ENCODE peak calls at places on chromosome 10, in six cellular contexts. J is SK-N-SH, S is astrocyte, R is hepatocyte, P is PC-3, X is A549. H is an unnamed sample.
A peak's percentile ranks its signal among the peaks of the same experiment; 100 is the strongest.

GRCh38 chr10:7272008-7272407 is 138.8 kb downstream of the SFMBT2 start:
- DNase-seq in J (no peak), S (no peak), R (no peak), P (no peak), X (no peak), H (no peak)

GRCh38 chr10:30215131-30215530 is 133.9 kb downstream of the MTPAP start:
- DNase-seq in J (no peak), S (peak; percentile 14), R (no peak), P (no peak), X (no peak), H (no peak)

GRCh38 chr10:46556515-46557318 is at the start of gene GPRIN2:
- DNase-seq in J (peak; percentile 82), S (no peak), R (peak; percentile 76), P (peak; percentile 31), X (no peak), H (peak; percentile 59)

GRCh38 chr10:125770844-125771243 is 4.8 kb downstream of the MMP21 start:
- DNase-seq in J (no peak), S (no peak), R (no peak), P (no peak), X (no peak), H (no peak)

GRCh38 chr10:45581497-45582385 is 90.8 kb downstream of the ZFAND4 start:
- DNase-seq in J (no peak), S (peak; percentile 10), R (no peak), P (peak; percentile 18), X (no peak), H (no peak)

GRCh38 chr10:80407836-80408197 is 534 bp upstream of the PRXL2A start:
- DNase-seq in J (peak; percentile 65), S (peak; percentile 33), R (peak; percentile 68), P (no peak), X (peak; percentile 69), H (peak; percentile 47)

GRCh38 chr10:132520147-132520811 is 17.3 kb upstream of the INPP5A start:
- DNase-seq in J (no peak), S (peak; percentile 73), R (peak; percentile 74), P (no peak), X (no peak), H (no peak)

GRCh38 chr10:6716521-6716920 is 136.4 kb upstream of the PRKCQ start:
- DNase-seq in J (no peak), S (peak; percentile 27), R (no peak), P (no peak), X (no peak), H (no peak)

GRCh38 chr10:84191106-84191505 is 3.2 kb upstream of the CDHR1 start:
- DNase-seq in J (no peak), S (no peak), R (no peak), P (no peak), X (no peak), H (no peak)

GRCh38 chr10:94010116-94010515 is 16.4 kb downstream of the PLCE1 start:
- DNase-seq in J (no peak), S (no peak), R (no peak), P (no peak), X (no peak), H (no peak)

GRCh38 chr10:77939561-77940001 is 13.0 kb upstream of the DLG5 start:
- DNase-seq in J (no peak), S (peak; percentile 44), R (peak; percentile 58), P (no peak), X (no peak), H (peak; percentile 71)

GRCh38 chr10:22899307-22899706 is 28.5 kb upstream of the ARMC3 start:
- DNase-seq in J (no peak), S (peak; percentile 1), R (no peak), P (no peak), X (no peak), H (no peak)

GRCh38 chr10:4282496-4282895 is 497.5 kb upstream of the KLF6 start:
- DNase-seq in J (no peak), S (no peak), R (no peak), P (no peak), X (no peak), H (no peak)

GRCh38 chr10:101014230-101014884 is 14.7 kb downstream of the LZTS2 start:
- DNase-seq in J (peak; percentile 85), S (no peak), R (peak; percentile 83), P (peak; percentile 78), X (peak; percentile 71), H (peak; percentile 68)

GRCh38 chr10:51878695-51879094 is 179.3 kb upstream of the CSTF2T start:
- DNase-seq in J (peak; percentile 33), S (no peak), R (no peak), P (no peak), X (no peak), H (no peak)

GRCh38 chr10:51876979-51877378 is 177.6 kb upstream of the CSTF2T start:
- DNase-seq in J (no peak), S (no peak), R (no peak), P (no peak), X (no peak), H (peak; percentile 5)

GRCh38 chr10:51879238-51879637 is 179.8 kb upstream of the CSTF2T start:
- DNase-seq in J (no peak), S (peak; percentile 98), R (peak; percentile 53), P (peak; percentile 99), X (peak; percentile 48), H (no peak)

GRCh38 chr10:51877636-51878035 is 178.2 kb upstream of the CSTF2T start:
- DNase-seq in J (no peak), S (no peak), R (no peak), P (no peak), X (no peak), H (no peak)

DNA sequence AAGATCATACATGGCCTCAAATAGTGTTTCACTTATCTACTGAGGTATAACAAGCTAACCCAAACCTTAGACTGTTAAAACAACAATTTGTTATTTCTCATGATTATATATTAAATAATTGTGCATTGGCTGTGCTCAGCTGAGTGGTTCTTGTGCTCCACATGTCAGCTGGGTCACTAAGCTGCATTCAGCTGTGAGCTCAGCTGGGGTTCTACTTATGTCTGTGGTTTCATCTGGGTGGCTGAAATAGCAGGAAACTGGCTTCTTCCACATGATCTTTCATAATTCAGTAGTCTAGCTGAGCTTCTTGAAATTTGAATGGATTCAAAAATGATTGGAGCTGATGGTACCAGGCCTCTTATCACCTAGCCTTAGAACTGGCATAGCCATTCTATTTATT is 181.8 kb upstream of the CSTF2T start:
- DNase-seq in J (no peak), S (no peak), R (no peak), P (no peak), X (no peak), H (no peak)
- H3K4me2 ChIP-seq in J (no peak overlapping the region), S (no peak overlapping the region), R (no peak overlapping the region), P (no peak overlapping the region), X (no peak overlapping the region), H (no peak overlapping the region)

GRCh38 chr10:17235136-17235535 is 7.1 kb downstream of the VIM start:
- DNase-seq in J (no peak), S (no peak), R (no peak), P (no peak), X (peak; percentile 58), H (peak; percentile 82)

GRCh38 chr10:17234541-17234940 is 6.5 kb downstream of the VIM start:
- DNase-seq in J (no peak), S (no peak), R (no peak), P (no peak), X (no peak), H (no peak)

GRCh38 chr10:17232276-17232987 is 4.4 kb downstream of the VIM start:
- DNase-seq in J (no peak), S (no peak), R (no peak), P (no peak), X (no peak), H (no peak)

GRCh38 chr10:17236468-17236886 is 8.4 kb downstream of the VIM start:
- DNase-seq in J (no peak), S (no peak), R (no peak), P (no peak), X (no peak), H (no peak)

DNA sequence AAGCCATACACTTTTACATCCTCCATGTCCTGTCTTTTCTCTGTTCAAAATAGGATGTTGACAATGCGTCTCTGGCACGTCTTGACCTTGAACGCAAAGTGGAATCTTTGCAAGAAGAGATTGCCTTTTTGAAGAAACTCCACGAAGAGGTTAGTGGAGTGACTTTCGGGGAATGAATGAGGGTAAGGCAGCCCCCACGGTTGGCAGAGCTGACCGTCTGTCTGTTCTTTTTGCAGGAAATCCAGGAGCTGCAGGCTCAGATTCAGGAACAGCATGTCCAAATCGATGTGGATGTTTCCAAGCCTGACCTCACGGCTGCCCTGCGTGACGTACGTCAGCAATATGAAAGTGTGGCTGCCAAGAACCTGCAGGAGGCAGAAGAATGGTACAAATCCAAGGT is 5.5 kb downstream of the VIM start:
- DNase-seq in J (no peak), S (no peak), R (no peak), P (no peak), X (no peak), H (no peak)
- H3K4me2 ChIP-seq in J (peak overlapping the region; percentile 88), S (peak overlapping the region; percentile 82), R (peak overlapping the region; percentile 85), P (no peak overlapping the region), X (peak overlapping the region; percentile 97), H (no peak overlapping the region)

DNA sequence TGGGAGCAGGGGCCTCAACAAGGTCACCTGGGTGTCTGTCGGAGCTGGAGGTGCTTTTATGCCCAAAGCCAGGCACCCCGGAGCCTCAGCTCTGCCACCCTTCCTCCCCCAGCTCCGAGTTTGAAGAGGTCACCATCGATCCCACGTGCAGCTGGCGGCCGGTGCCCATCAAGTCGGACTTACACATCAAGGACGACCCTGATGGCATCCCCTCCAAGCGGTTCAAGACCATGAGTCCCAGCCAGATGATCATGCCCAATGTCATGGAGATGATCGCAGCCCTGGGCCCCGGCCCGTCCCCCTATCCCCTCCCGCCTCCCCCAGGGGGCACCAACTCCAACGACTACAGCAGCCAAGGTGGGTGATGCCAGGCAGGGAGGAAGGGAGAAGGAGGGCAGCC is 41.3 kb upstream of the PPIF start:
- DNase-seq in J (peak; percentile 37), S (no peak), R (no peak), P (no peak), X (no peak), H (no peak)
- H3K4me2 ChIP-seq in J (no peak overlapping the region), S (no peak overlapping the region), R (no peak overlapping the region), P (no peak overlapping the region), X (no peak overlapping the region), H (no peak overlapping the region)

DNA sequence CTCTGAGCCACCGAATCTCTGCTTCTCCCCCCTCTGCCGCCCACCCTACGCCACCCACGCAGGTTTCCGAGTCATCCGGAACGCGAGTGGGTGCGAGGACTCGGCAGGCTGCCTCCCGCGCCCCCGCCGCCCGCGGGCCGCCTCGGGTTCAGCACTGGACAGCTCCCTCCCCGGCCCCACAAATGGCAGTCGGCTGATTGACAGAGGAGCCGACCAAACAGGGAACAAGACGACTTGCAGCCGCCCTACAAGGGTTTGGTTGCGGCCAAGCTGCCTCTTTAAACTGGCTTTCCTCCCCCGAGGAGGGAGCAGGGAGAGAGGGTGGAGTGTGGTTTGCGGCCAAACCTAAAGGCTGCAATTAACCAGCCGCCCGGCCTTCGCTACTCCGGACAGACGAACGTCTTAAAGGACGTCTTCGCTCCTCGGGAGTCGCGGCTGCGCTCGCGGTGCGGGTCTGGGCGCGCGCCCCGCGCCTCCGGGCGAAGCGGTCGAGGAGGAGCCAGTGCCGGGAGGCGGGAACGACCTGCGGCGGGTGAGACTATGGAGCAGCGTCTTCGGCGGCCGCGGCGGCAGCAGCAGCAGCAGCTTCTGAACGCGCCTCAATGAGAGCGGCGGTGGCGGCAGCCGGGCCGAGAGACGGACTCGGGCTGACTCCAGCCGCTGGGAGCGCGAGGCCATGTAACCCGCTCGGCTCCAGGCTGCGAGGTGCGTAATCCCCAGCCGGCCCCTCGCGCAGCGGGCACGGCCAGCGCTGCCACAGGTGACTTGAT is at the start of gene GPR158:
- DNase-seq in J (peak; percentile 90), S (peak; percentile 97), R (peak; percentile 93), P (peak; percentile 46), X (peak; percentile 92), H (peak; percentile 99)
- H3K4me2 ChIP-seq in J (peak within 1 kb of the TSS; percentile 92), S (peak within 1 kb of the TSS; percentile 93), R (peak within 1 kb of the TSS; percentile 86), P (peak within 1 kb of the TSS; percentile 37), X (peak within 1 kb of the TSS; percentile 95), H (peak within 1 kb of the TSS; percentile 87)